ENCODE peak calls at places on chromosomes 7 and 10, in four cellular contexts. One of them, this sample, is unnamed.

GRCh38 chr10:49569031-49569765 is 30.3 kb upstream of the ERCC6 start:
- DNase-seq in T-helper 2 cell: peak
- DNase-seq in left ventricle myocardium superior: no peak
- DNase-seq in GF-D8: no peak
- DNase-seq in this sample: peak

GRCh38 chr7:130943336-130943901 is 209.4 kb upstream of the KLF14 start:
- DNase-seq in T-helper 2 cell: peak
- DNase-seq in left ventricle myocardium superior: no peak
- DNase-seq in GF-D8: no peak
- DNase-seq in this sample: peak

GRCh38 chr10:69952069-69952800 is 100.4 kb upstream of the MACROH2A2 start:
- DNase-seq in T-helper 2 cell: no peak
- DNase-seq in GF-D8: no peak
- DNase-seq in left ventricle myocardium superior: no peak
- DNase-seq in this sample: no peak

GRCh38 chr10:9296206-9296605 is 1241.7 kb downstream of the GATA3 start:
- DNase-seq in GF-D8: no peak
- DNase-seq in T-helper 2 cell: no peak
- DNase-seq in left ventricle myocardium superior: no peak
- DNase-seq in this sample: peak

GRCh38 chr10:88979153-88979562 is 11.4 kb upstream of the FAS start:
- DNase-seq in left ventricle myocardium superior: peak
- DNase-seq in T-helper 2 cell: no peak
- DNase-seq in GF-D8: no peak
- DNase-seq in this sample: peak

GRCh38 chr7:1925349-1925748 is 255.3 kb downstream of the ELFN1 start:
- DNase-seq in GF-D8: peak
- DNase-seq in T-helper 2 cell: peak
- DNase-seq in left ventricle myocardium superior: peak
- DNase-seq in this sample: no peak

GRCh38 chr7:20598479-20599419 is 16.7 kb upstream of the ABCB5 start:
- DNase-seq in T-helper 2 cell: peak
- DNase-seq in left ventricle myocardium superior: no peak
- DNase-seq in GF-D8: peak
- DNase-seq in this sample: peak

GRCh38 chr10:29543715-29544114 is 91.1 kb downstream of the SVIL start:
- DNase-seq in left ventricle myocardium superior: no peak
- DNase-seq in GF-D8: no peak
- DNase-seq in T-helper 2 cell: no peak
- DNase-seq in this sample: no peak

GRCh38 chr10:30027057-30028005 is 32.1 kb downstream of the JCAD start:
- DNase-seq in T-helper 2 cell: peak
- DNase-seq in GF-D8: peak
- DNase-seq in left ventricle myocardium superior: peak
- DNase-seq in this sample: no peak

GRCh38 chr7:95440394-95441038 is 5.7 kb upstream of the PON2 start:
- DNase-seq in T-helper 2 cell: no peak
- DNase-seq in left ventricle myocardium superior: no peak
- DNase-seq in GF-D8: no peak
- DNase-seq in this sample: no peak

GRCh38 chr10:74103560-74104248 is 46.9 kb downstream of the AP3M1 start:
- DNase-seq in T-helper 2 cell: peak
- DNase-seq in GF-D8: no peak
- DNase-seq in left ventricle myocardium superior: no peak
- DNase-seq in this sample: peak

This sample was measured in EL.